ENCODE peak calls at places on chromosomes 1 and 21, in eight cellular contexts. V is kidney epithelial cell, F is psoas muscle, J is epithelial cell of esophagus, Q is endothelial cell, L is ovary, R is nephron progenitor cell, E is heart right ventricle. I is an unnamed sample.
A peak's percentile ranks its signal among the peaks of the same experiment; 100 is the strongest.

GRCh38 chr1:228490120-228491078 is 3.2 kb downstream of the RNF187 start:
- DNase-seq in V (peak; percentile 16), F (peak; percentile 80), J (no peak), Q (no peak), L (no peak), R (no peak), E (no peak), I (no peak)

GRCh38 chr1:224747578-224747977 is 131.5 kb downstream of the CNIH3 start:
- DNase-seq in V (no peak), F (no peak), J (peak; percentile 44), Q (no peak), L (no peak), R (no peak), E (no peak), I (no peak)

GRCh38 chr1:30315185-30315960 is 408.0 kb downstream of the MATN1 start:
- DNase-seq in V (no peak), F (no peak), J (no peak), Q (no peak), L (no peak), R (no peak), E (no peak), I (no peak)

GRCh38 chr21:31604591-31605190 is 54.8 kb upstream of the SOD1 start:
- DNase-seq in V (no peak), F (peak; percentile 79), J (peak; percentile 72), Q (peak; percentile 62), L (peak; percentile 74), R (peak; percentile 81), E (peak; percentile 66), I (no peak)

GRCh38 chr1:156742017-156742416 is 1.1 kb upstream of the MRPL24 start:
- DNase-seq in V (no peak), F (no peak), J (no peak), Q (no peak), L (no peak), R (no peak), E (no peak), I (no peak)

GRCh38 chr1:39576016-39576657 is 453 bp downstream of the PABPC4 start:
- DNase-seq in V (no peak), F (peak; percentile 81), J (peak; percentile 14), Q (peak; percentile 24), L (peak; percentile 67), R (peak; percentile 58), E (peak; percentile 39), I (no peak)

GRCh38 chr1:11316701-11317100 is 43.7 kb downstream of the UBIAD1 start:
- DNase-seq in V (no peak), F (no peak), J (peak; percentile 97), Q (no peak), L (no peak), R (no peak), E (no peak), I (no peak)

GRCh38 chr1:20184481-20184900 is 1.4 kb upstream of the UBXN10 start:
- DNase-seq in V (no peak), F (no peak), J (peak; percentile 39), Q (no peak), L (no peak), R (no peak), E (no peak), I (no peak)

GRCh38 chr21:45867671-45868081 is 113.9 kb upstream of the COL6A1 start:
- DNase-seq in V (no peak), F (no peak), J (no peak), Q (no peak), L (peak; percentile 19), R (no peak), E (no peak), I (no peak)

GRCh38 chr21:17931080-17931479 is 111.9 kb upstream of the C21orf91 start:
- DNase-seq in V (no peak), F (no peak), J (no peak), Q (no peak), L (no peak), R (no peak), E (no peak), I (no peak)

GRCh38 chr1:63261736-63262142 is 60.6 kb upstream of the FOXD3 start:
- DNase-seq in V (no peak), F (no peak), J (peak; percentile 12), Q (no peak), L (no peak), R (no peak), E (no peak), I (no peak)

GRCh38 chr1:203888807-203889251 is 27.4 kb downstream of the SNRPE start:
- DNase-seq in V (no peak), F (no peak), J (peak; percentile 79), Q (no peak), L (no peak), R (no peak), E (no peak), I (no peak)

GRCh38 chr1:84433253-84434080 is 35.2 kb downstream of the DNASE2B start:
- DNase-seq in V (peak; percentile 31), F (no peak), J (peak; percentile 76), Q (peak; percentile 51), L (no peak), R (peak; percentile 45), E (no peak), I (no peak)

GRCh38 chr1:151976868-151977267 is 16.8 kb downstream of the S100A10 start:
- DNase-seq in V (no peak), F (no peak), J (peak; percentile 92), Q (no peak), L (no peak), R (no peak), E (no peak), I (no peak)

GRCh38 chr1:8133657-8134430 is 107.7 kb upstream of the ERRFI1 start:
- DNase-seq in V (peak; percentile 80), F (peak; percentile 71), J (peak; percentile 90), Q (no peak), L (peak; percentile 87), R (no peak), E (peak; percentile 38), I (peak; percentile 89)

GRCh38 chr1:16267690-16268180 is 30.8 kb upstream of the CPLANE2 start:
- DNase-seq in V (no peak), F (no peak), J (no peak), Q (no peak), L (no peak), R (no peak), E (no peak), I (no peak)

GRCh38 chr21:46603228-46603627 is 1.7 kb downstream of the S100B start:
- DNase-seq in V (no peak), F (no peak), J (peak; percentile 11), Q (no peak), L (no peak), R (no peak), E (no peak), I (no peak)

GRCh38 chr1:157252473-157252872 is 114.3 kb upstream of the ETV3 start:
- DNase-seq in V (no peak), F (no peak), J (no peak), Q (no peak), L (no peak), R (no peak), E (no peak), I (no peak)

GRCh38 chr1:27570383-27570755 is 33.6 kb downstream of the AHDC1 start:
- DNase-seq in V (no peak), F (peak; percentile 81), J (no peak), Q (no peak), L (peak; percentile 53), R (no peak), E (peak; percentile 27), I (no peak)

DNA sequence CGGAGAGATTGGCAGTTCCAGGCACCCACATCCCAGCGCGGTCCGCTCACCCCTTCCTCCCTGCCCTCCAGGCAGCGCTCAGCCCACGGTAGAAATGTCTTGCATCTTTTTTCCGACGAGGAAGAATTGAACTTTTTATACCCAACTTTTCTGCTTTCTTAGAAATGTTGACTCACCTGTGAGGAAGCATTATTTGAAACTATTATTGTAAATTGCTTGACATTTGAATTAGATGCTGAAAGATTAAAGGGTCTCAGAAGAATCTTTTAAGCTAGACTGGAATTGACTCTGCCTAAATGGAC is 912 bp upstream of the SIPA1L2 start:
- DNase-seq in V (no peak), F (no peak), J (no peak), Q (no peak), L (no peak), R (no peak), E (no peak), I (no peak)
- TF ChIP-seq CTCF in V (no peak), F (no peak), J (no peak), Q (peak; percentile 4), L (no peak), R (no peak), E (no peak), I (no peak)

GRCh38 chr1:230315099-230315498 is 111.0 kb downstream of the PGBD5 start:
- DNase-seq in V (no peak), F (no peak), J (no peak), Q (no peak), L (no peak), R (no peak), E (no peak), I (no peak)
- TF ChIP-seq CTCF in V (peak; percentile 18), F (no peak), J (no peak), Q (no peak), L (no peak), R (no peak), E (no peak), I (no peak)

DNA sequence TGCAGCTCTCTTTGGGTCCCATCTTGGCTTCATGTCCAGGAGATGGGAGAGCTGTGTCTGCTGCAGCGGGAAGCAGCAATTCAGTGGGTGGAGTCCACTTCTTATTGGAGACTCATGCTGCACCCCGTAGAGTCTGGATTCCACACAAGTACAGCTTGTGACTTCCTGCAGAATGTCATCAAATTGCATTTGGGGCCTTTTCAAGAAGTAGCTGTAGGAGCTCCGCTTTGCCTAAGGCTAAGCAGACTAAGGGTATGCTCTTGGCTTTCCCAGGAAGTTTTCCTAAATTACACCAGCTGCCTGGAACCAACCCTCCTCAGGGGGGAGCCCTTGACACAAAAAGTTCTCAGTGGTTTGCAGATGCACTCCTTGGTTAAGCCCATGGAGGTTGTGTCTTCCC is 5.7 kb upstream of the MOB3C start:
- DNase-seq in V (no peak), F (no peak), J (peak; percentile 64), Q (peak; percentile 49), L (no peak), R (no peak), E (no peak), I (no peak)
- TF ChIP-seq CTCF in V (peak; percentile 23), F (peak; percentile 51), J (peak; percentile 67), Q (peak; percentile 42), L (no peak), R (no peak), E (peak; percentile 57), I (peak; percentile 67)

GRCh38 chr1:154407021-154407865 is 2.1 kb downstream of the IL6R start:
- DNase-seq in V (no peak), F (peak; percentile 65), J (peak; percentile 87), Q (no peak), L (no peak), R (no peak), E (no peak), I (no peak)

GRCh38 chr1:154404984-154405761 is at the start of gene IL6R:
- DNase-seq in V (peak; percentile 69), F (peak; percentile 98), J (peak; percentile 97), Q (peak; percentile 65), L (peak; percentile 91), R (peak; percentile 72), E (peak; percentile 91), I (peak; percentile 93)

GRCh38 chr1:154406572-154406879 is 1.4 kb downstream of the IL6R start:
- DNase-seq in V (no peak), F (no peak), J (no peak), Q (no peak), L (no peak), R (no peak), E (no peak), I (no peak)

GRCh38 chr1:154404511-154404931 is 622 bp upstream of the IL6R start:
- DNase-seq in V (no peak), F (no peak), J (no peak), Q (no peak), L (no peak), R (no peak), E (no peak), I (no peak)

GRCh38 chr1:154405762-154406571 is 824 bp downstream of the IL6R start:
- DNase-seq in V (no peak), F (peak; percentile 96), J (peak; percentile 79), Q (peak; percentile 66), L (peak; percentile 82), R (peak; percentile 74), E (peak; percentile 85), I (no peak)
- TF ChIP-seq CTCF in V (peak; percentile 67), F (peak; percentile 41), J (peak; percentile 35), Q (no peak), L (peak; percentile 55), R (no peak), E (peak; percentile 58), I (no peak)